ENCODE peak calls at places on chromosome 6, in nine cellular contexts. Z is tibial artery; Q is CD8-positive, alpha-beta T cell; Y is HepG2; I is neural progenitor cell; X is ascending aorta; T is lower lobe of right lung; V is ovary; M is pancreas. G is an unnamed sample.

GRCh38 chr6:128803911-128804310 is 79.0 kb upstream of the LAMA2 start:
- DNase-seq in Z (no peak), Q (no peak), Y (no peak), I (no peak), X (no peak), T (no peak), V (no peak), M (no peak), G (no peak)

GRCh38 chr6:31239854-31240253 is 32.0 kb downstream of the HLA-C start:
- DNase-seq in Z (no peak), Q (no peak), Y (no peak), I (no peak), X (no peak), T (no peak), V (no peak), M (no peak), G (no peak)

GRCh38 chr6:110822248-110822647 is 7.0 kb upstream of the CDK19 start:
- DNase-seq in Z (no peak), Q (no peak), Y (no peak), I (no peak), X (no peak), T (no peak), V (no peak), M (no peak), G (no peak)

GRCh38 chr6:156906451-156906850 is 129.3 kb downstream of the ARID1B start:
- DNase-seq in Z (no peak), Q (no peak), Y (no peak), I (no peak), X (no peak), T (no peak), V (no peak), M (no peak), G (no peak)

GRCh38 chr6:37354526-37355384 is 972 bp downstream of the RNF8 start:
- DNase-seq in Z (no peak), Q (peak; percentile 1), Y (no peak), I (peak; percentile 58), X (no peak), T (peak; percentile 59), V (peak; percentile 52), M (peak; percentile 67), G (peak; percentile 17)

GRCh38 chr6:163841733-163842132 is 427.2 kb downstream of the QKI start:
- DNase-seq in Z (no peak), Q (no peak), Y (no peak), I (no peak), X (no peak), T (no peak), V (no peak), M (no peak), G (no peak)

GRCh38 chr6:98871057-98871456 is 36.7 kb downstream of the POU3F2 start:
- DNase-seq in Z (no peak), Q (no peak), Y (no peak), I (no peak), X (no peak), T (no peak), V (no peak), M (no peak), G (no peak)

GRCh38 chr6:42230320-42231034 is 12.8 kb upstream of the MRPS10 start:
- DNase-seq in Z (no peak), Q (no peak), Y (no peak), I (no peak), X (no peak), T (no peak), V (peak; percentile 55), M (no peak), G (no peak)

GRCh38 chr6:113048741-113049140 is 701.6 kb downstream of the RFPL4B start:
- DNase-seq in Z (no peak), Q (no peak), Y (no peak), I (no peak), X (no peak), T (no peak), V (no peak), M (no peak), G (no peak)

GRCh38 chr6:113052513-113052912 is 705.4 kb downstream of the RFPL4B start:
- DNase-seq in Z (no peak), Q (no peak), Y (no peak), I (no peak), X (no peak), T (no peak), V (no peak), M (no peak), G (no peak)

GRCh38 chr6:113050979-113051378 is 703.8 kb downstream of the RFPL4B start:
- DNase-seq in Z (no peak), Q (no peak), Y (no peak), I (peak; percentile 79), X (no peak), T (no peak), V (no peak), M (no peak), G (no peak)

GRCh38 chr6:113049190-113049589 is 702.1 kb downstream of the RFPL4B start:
- DNase-seq in Z (no peak), Q (no peak), Y (no peak), I (no peak), X (no peak), T (no peak), V (no peak), M (no peak), G (no peak)

DNA sequence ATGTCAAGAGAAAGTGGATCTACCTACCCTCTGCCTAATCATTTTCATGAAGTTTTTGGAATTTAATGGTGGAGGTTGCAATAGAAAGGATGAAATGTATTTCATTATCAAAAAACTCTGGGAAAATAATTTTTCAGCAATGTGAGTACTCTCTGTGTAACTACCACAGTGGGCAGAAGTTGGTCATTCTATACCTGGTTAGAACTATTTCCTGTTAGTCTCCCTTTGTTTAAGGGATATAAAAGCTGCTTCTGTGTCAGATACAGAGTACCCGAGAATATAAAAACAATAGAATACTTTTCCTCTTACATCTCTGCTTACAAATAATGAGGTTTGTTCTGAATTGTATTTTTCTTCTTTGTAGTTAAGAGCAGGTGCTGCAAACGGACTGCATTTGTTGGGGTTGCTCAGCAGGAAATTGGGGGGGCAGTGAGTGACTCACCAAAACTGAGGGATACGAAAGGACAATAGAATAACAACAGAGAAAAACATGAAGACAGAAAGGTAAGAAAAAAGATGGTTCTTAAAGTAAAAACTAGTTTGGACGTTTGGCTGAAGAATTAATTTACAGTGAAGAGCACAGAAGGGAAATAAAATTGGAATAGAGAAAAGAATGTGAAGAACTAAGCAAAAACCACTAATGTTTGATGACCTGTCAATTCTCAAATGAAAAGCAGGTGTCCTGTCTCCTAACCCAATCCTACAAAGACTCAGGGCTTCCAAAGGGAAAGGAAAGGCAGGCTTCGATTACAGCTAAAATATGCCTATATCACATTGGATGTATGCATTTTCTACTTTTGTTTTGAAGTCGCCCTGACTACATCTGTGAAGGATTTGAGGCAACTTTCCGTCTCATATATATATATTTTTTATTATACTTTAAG is 703.1 kb downstream of the RFPL4B start:
- DNase-seq in Z (no peak), Q (no peak), Y (no peak), I (peak; percentile 8), X (no peak), T (no peak), V (no peak), M (no peak), G (no peak)
- H3K27ac ChIP-seq in Z (no peak overlapping the region), Q (no peak overlapping the region), Y (no peak overlapping the region), I (no peak overlapping the region), X (no peak overlapping the region), T (no peak overlapping the region), V (no peak overlapping the region), M (no peak overlapping the region), G (no peak overlapping the region)

GRCh38 chr6:329888-330691 is 37.8 kb downstream of the DUSP22 start:
- DNase-seq in Z (no peak), Q (no peak), Y (no peak), I (peak; percentile 43), X (no peak), T (peak; percentile 49), V (no peak), M (no peak), G (no peak)

GRCh38 chr6:330948-331347 is 38.7 kb downstream of the DUSP22 start:
- DNase-seq in Z (no peak), Q (no peak), Y (no peak), I (no peak), X (no peak), T (no peak), V (no peak), M (no peak), G (no peak)

GRCh38 chr6:332671-333070 is 40.4 kb downstream of the DUSP22 start:
- DNase-seq in Z (peak; percentile 52), Q (no peak), Y (no peak), I (no peak), X (no peak), T (no peak), V (no peak), M (no peak), G (no peak)

GRCh38 chr6:333379-334002 is 41.2 kb downstream of the DUSP22 start:
- DNase-seq in Z (no peak), Q (no peak), Y (no peak), I (no peak), X (no peak), T (no peak), V (no peak), M (no peak), G (no peak)

GRCh38 chr6:331622-332521 is 39.6 kb downstream of the DUSP22 start:
- DNase-seq in Z (peak; percentile 62), Q (no peak), Y (no peak), I (no peak), X (no peak), T (peak; percentile 46), V (no peak), M (no peak), G (peak; percentile 72)
- TF ChIP-seq CTCF in Z (no peak), Q (no peak), Y (no peak), I (no peak), X (no peak), T (no peak), V (no peak), M (no peak), G (no peak)

GRCh38 chr6:563863-564262 is 93.0 kb downstream of the HUS1B start:
- DNase-seq in Z (no peak), Q (no peak), Y (no peak), I (no peak), X (no peak), T (no peak), V (no peak), M (no peak), G (no peak)

GRCh38 chr6:558959-559358 is 97.9 kb downstream of the HUS1B start:
- DNase-seq in Z (no peak), Q (no peak), Y (no peak), I (no peak), X (no peak), T (no peak), V (no peak), M (no peak), G (no peak)

GRCh38 chr6:558089-558488 is 98.8 kb downstream of the HUS1B start:
- DNase-seq in Z (no peak), Q (no peak), Y (no peak), I (no peak), X (no peak), T (no peak), V (no peak), M (no peak), G (no peak)

GRCh38 chr6:568085-568484 is 88.8 kb downstream of the HUS1B start:
- DNase-seq in Z (no peak), Q (no peak), Y (no peak), I (no peak), X (no peak), T (no peak), V (no peak), M (no peak), G (no peak)

DNA sequence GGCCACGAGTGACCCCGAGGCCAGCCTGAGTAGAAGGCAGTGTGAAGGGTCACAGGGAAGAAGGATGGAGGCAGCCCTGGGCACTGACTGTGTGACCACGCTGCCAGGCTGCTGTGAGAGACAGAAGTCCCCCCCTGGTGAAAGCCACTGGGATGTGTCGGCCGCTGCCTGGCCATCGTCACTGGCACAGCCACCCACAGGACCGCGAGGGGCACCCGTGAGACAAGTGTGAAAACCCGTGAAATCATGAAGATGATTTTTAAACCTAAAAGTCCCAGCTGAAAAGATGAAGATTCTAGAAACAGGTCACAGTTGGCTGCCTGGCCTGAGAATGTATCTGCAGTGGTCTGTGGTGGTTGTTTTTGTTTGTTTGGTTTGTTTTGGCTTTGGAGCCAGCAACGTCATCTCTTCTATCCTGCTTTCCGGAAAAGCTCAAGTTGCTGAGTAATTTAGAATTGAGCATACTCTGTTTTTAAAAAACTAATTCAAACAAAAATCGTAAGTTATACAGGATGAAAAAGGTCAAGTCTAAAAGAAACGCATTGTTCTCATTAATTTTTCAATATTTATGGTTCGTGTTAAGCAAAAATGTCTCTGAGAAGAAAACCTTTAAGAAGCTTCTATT is 94.7 kb downstream of the HUS1B start:
- DNase-seq in Z (no peak), Q (no peak), Y (no peak), I (no peak), X (no peak), T (no peak), V (no peak), M (no peak), G (no peak)
- H3K4me1 ChIP-seq in Z (no peaks in the 10 kb centered on the region), Q (no peaks in the 10 kb centered on the region), Y (no peaks in the 10 kb centered on the region), I (no peaks in the 10 kb centered on the region), X (no peaks in the 10 kb centered on the region), T (no peaks in the 10 kb centered on the region), V (no peaks in the 10 kb centered on the region), M (no peaks in the 10 kb centered on the region), G (no peaks in the 10 kb centered on the region)

GRCh38 chr6:96157018-96157565 is 141.3 kb downstream of the FUT9 start:
- DNase-seq in Z (no peak), Q (no peak), Y (peak; percentile 2), I (no peak), X (no peak), T (no peak), V (no peak), M (no peak), G (no peak)
- H3K27ac ChIP-seq in Z (no peak overlapping the region), Q (no peak overlapping the region), Y (no peak overlapping the region), I (no peak overlapping the region), X (no peak overlapping the region), T (no peak overlapping the region), V (no peak overlapping the region), M (no peak overlapping the region), G (no peak overlapping the region)